ENCODE peak calls at places on chromosomes 16 and 17, in four cellular contexts. One of them, this sample, is unnamed.

GRCh38 chr17:47230864-47231263 is 21.7 kb downstream of the MYL4 start:
- DNase-seq in endothelial cell of umbilical vein: no peak
- DNase-seq in A549: no peak
- DNase-seq in WTC11: no peak
- DNase-seq in this sample: no peak

GRCh38 chr16:26569793-26570192 is 496.9 kb upstream of the C16orf82 start:
- DNase-seq in endothelial cell of umbilical vein: no peak
- DNase-seq in A549: peak; percentile 20
- DNase-seq in WTC11: peak; percentile 36
- DNase-seq in this sample: no peak

GRCh38 chr16:10871157-10871991 is 5.6 kb upstream of the CIITA start:
- DNase-seq in endothelial cell of umbilical vein: no peak
- DNase-seq in WTC11: no peak
- DNase-seq in A549: no peak
- DNase-seq in this sample: no peak

GRCh38 chr17:52419256-52419655 is 260.7 kb upstream of the CA10 start:
- DNase-seq in WTC11: no peak
- DNase-seq in endothelial cell of umbilical vein: no peak
- DNase-seq in A549: peak; percentile 3
- DNase-seq in this sample: no peak

GRCh38 chr17:19021622-19022083 is 17.1 kb upstream of the FAM83G start:
- DNase-seq in endothelial cell of umbilical vein: no peak
- DNase-seq in A549: no peak
- DNase-seq in WTC11: peak; percentile 75
- DNase-seq in this sample: peak; percentile 81

GRCh38 chr16:84604477-84605013 is 13.3 kb downstream of the COTL1 start:
- DNase-seq in WTC11: no peak
- DNase-seq in endothelial cell of umbilical vein: no peak
- DNase-seq in A549: no peak
- DNase-seq in this sample: no peak

GRCh38 chr16:84459517-84459894 is 45.0 kb downstream of the MEAK7 start:
- DNase-seq in WTC11: no peak
- DNase-seq in endothelial cell of umbilical vein: no peak
- DNase-seq in A549: no peak
- DNase-seq in this sample: no peak

GRCh38 chr17:50259484-50260324 is 14.6 kb upstream of the TMEM92 start:
- DNase-seq in A549: no peak
- DNase-seq in WTC11: no peak
- DNase-seq in endothelial cell of umbilical vein: no peak
- DNase-seq in this sample: no peak

GRCh38 chr17:16975266-16975651 is 3.3 kb upstream of the TNFRSF13B start:
- DNase-seq in WTC11: no peak
- DNase-seq in A549: no peak
- DNase-seq in endothelial cell of umbilical vein: no peak
- DNase-seq in this sample: peak; percentile 27

GRCh38 chr17:29579866-29580771 is 9.3 kb downstream of the GIT1 start:
- DNase-seq in endothelial cell of umbilical vein: peak; percentile 81
- DNase-seq in WTC11: peak; percentile 86
- DNase-seq in A549: peak; percentile 91
- DNase-seq in this sample: no peak

GRCh38 chr16:12201216-12201615 is 224.7 kb downstream of the SNX29 start:
- DNase-seq in WTC11: no peak
- DNase-seq in A549: no peak
- DNase-seq in endothelial cell of umbilical vein: no peak
- DNase-seq in this sample: no peak

GRCh38 chr16:85306071-85306792 is 194.0 kb upstream of the CIBAR2 start:
- DNase-seq in A549: peak; percentile 48
- DNase-seq in WTC11: no peak
- DNase-seq in endothelial cell of umbilical vein: peak; percentile 92
- DNase-seq in this sample: no peak

GRCh38 chr17:81391268-81391963 is 3.8 kb upstream of the BAHCC1 start:
- DNase-seq in A549: no peak
- DNase-seq in WTC11: no peak
- DNase-seq in endothelial cell of umbilical vein: no peak
- DNase-seq in this sample: peak; percentile 47

GRCh38 chr17:4900231-4901107 is 1.1 kb downstream of the C17orf107 start:
- DNase-seq in WTC11: peak; percentile 83
- DNase-seq in endothelial cell of umbilical vein: no peak
- DNase-seq in A549: no peak
- DNase-seq in this sample: no peak

GRCh38 chr16:57537596-57538234 is 1.3 kb upstream of the CCDC102A start:
- DNase-seq in WTC11: no peak
- DNase-seq in endothelial cell of umbilical vein: no peak
- DNase-seq in A549: no peak
- DNase-seq in this sample: no peak

DNA sequence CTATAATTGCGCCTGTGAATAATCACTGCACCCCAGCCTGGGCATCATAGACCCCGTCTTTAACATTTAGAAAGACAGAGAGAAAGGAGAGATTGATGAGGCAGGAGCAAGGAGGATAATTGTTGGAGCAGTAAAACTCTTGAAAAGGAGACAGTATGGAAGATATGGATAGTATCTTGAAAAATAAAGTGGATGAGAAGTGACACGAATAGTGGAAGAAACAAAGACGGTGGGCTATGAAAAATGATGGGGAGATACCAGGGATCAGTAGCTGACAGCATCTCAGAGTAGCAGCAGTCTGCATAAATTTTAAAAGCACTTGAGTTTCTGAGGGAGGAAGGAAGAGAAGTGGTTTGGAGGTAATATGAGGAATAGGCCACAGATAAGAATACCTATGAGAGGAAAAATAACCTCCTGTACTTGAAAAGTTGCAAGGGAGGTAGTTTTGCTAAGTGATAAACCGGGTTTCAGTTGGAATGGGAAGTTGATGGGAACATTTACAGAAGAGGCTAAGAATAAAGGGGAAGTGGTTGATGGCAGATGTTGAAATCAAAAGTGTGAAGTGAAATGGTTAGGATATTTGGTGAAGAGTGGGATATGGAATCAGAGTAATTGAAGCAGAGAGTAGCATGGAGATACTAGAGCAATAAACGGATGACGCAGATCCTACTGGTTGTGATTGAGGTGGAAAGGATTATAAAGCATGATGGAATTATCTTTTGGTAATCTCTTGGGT is 1.8 kb upstream of the PPM1D start:
- DNase-seq in endothelial cell of umbilical vein: no peak
- DNase-seq in WTC11: no peak
- DNase-seq in A549: no peak
- DNase-seq in this sample: no peak
- TF ChIP-seq MAX in endothelial cell of umbilical vein: no peak
- TF ChIP-seq MAX in WTC11: no peak
- TF ChIP-seq MAX in A549: no peak
- TF ChIP-seq MAX in this sample: no peak

GRCh38 chr17:10737168-10737622 is 7.4 kb upstream of the TMEM220 start:
- DNase-seq in A549: peak; percentile 92
- DNase-seq in WTC11: peak; percentile 60
- DNase-seq in endothelial cell of umbilical vein: peak; percentile 45
- DNase-seq in this sample: peak; percentile 66

GRCh38 chr17:10739341-10739905 is 9.6 kb upstream of the TMEM220 start:
- DNase-seq in endothelial cell of umbilical vein: no peak
- DNase-seq in A549: no peak
- DNase-seq in WTC11: no peak
- DNase-seq in this sample: no peak

GRCh38 chr17:10737786-10738185 is 8.0 kb upstream of the TMEM220 start:
- DNase-seq in endothelial cell of umbilical vein: no peak
- DNase-seq in A549: no peak
- DNase-seq in WTC11: no peak
- DNase-seq in this sample: no peak

GRCh38 chr17:10735821-10736220 is 6.0 kb upstream of the TMEM220 start:
- DNase-seq in A549: no peak
- DNase-seq in endothelial cell of umbilical vein: no peak
- DNase-seq in WTC11: no peak
- DNase-seq in this sample: no peak

DNA sequence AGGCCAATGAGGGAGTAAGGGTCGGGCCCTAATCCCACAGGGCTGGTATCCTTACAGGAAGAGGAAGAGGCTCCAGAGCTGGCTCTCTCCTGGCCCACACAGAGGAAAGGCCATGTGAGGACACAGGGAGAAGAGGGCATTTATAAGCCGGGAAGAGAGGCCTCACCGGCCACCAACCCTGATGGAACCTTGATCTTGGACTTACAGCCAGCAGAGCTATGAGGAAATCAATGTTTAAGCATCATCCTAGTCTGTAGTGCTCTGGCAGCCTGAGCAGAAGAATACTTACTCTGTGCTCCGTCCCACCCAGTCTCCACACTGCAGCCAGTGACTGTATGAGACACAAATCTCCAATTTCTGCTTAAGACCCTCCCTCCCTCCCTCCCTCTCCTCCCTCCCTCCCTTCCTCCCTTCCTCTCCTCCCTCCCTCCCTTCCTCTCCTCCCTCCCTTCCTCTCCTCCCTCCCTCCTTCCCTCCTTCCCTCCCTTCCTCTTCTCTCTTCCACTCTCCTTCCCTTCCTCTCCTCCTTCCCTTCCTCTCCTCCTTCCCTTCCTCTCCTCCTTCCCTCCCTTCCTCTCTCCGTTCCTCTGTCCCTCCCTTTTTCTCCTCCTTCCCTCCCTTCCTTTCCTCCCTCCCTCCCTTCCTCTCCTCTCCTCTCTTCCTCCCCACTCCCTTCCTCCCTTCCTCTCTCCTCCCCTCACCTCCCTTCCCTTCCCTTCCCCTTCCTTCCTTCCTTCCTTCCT is 8.9 kb upstream of the TMEM220 start:
- DNase-seq in A549: no peak
- DNase-seq in WTC11: no peak
- DNase-seq in endothelial cell of umbilical vein: no peak
- DNase-seq in this sample: no peak
- TF ChIP-seq MAX in A549: no peak
- TF ChIP-seq MAX in WTC11: no peak
- TF ChIP-seq MAX in endothelial cell of umbilical vein: no peak
- TF ChIP-seq MAX in this sample: no peak

DNA sequence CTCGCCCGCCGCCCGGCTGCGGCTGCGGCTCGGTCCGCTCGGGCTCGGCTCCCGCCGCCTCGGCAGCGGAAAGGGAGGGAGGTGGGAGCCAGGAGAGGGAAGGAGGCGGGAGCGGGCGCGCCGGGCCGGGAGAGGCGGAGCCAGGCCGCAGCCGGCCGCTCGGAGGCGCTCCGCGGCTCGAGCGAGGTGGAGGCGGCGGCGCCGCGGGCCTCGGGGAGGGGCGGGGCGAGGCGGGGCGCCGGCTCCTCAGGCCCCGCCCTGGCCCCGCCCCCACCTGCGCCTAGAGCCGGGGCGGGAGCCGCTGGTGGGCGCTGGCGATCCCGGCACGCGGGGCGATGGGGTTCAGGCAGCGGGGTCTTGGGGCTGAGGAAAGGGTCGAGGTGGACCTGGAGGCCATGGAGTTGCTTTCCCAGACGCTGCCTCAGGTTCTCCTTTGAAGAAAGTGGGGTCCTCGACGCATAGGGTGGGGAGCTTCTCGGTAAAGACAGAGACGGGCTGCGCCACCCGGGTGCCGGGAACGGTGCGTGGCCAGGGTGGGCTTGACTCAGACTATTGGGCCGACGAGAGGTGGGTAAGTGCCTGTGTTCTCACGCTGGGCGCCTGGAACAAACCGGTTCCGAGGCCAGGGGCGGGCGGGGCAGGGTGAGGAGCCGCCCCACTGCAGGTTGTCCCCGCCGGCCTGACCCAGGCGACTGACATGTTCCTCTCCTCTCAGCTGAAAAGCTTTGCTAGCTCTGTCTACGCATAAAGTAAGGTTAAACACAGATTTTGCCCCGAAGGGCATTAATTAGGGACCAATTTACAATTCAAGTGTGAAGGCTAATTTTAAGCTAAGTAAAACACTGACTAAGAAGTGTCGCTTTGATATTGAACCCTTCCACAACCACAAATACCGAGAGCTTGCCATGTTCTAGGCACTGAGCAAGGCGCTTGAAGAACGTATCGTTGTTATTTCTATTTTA is at the start of gene CMTM4:
- DNase-seq in WTC11: peak; percentile 87
- DNase-seq in endothelial cell of umbilical vein: peak; percentile 86
- DNase-seq in A549: peak; percentile 81
- DNase-seq in this sample: no peak
- TF ChIP-seq MAX in WTC11: peak; percentile 54
- TF ChIP-seq MAX in endothelial cell of umbilical vein: no peak
- TF ChIP-seq MAX in A549: peak; percentile 34
- TF ChIP-seq MAX in this sample: peak; percentile 67

GRCh38 chr17:58786586-58787295 is 31.1 kb downstream of the PPM1E start:
- DNase-seq in WTC11: no peak
- DNase-seq in endothelial cell of umbilical vein: peak; percentile 46
- DNase-seq in A549: peak; percentile 26
- DNase-seq in this sample: no peak
- TF ChIP-seq MAX in WTC11: no peak
- TF ChIP-seq MAX in endothelial cell of umbilical vein: no peak
- TF ChIP-seq MAX in A549: no peak
- TF ChIP-seq MAX in this sample: no peak

GRCh38 chr17:28271431-28271830 is 47.6 kb upstream of the TMEM97 start:
- DNase-seq in WTC11: no peak
- DNase-seq in A549: no peak
- DNase-seq in endothelial cell of umbilical vein: no peak
- DNase-seq in this sample: no peak

GRCh38 chr17:28270055-28270454 is 48.9 kb upstream of the TMEM97 start:
- DNase-seq in WTC11: no peak
- DNase-seq in endothelial cell of umbilical vein: no peak
- DNase-seq in A549: no peak
- DNase-seq in this sample: no peak

GRCh38 chr17:28274591-28275265 is 44.3 kb upstream of the TMEM97 start:
- DNase-seq in WTC11: no peak
- DNase-seq in endothelial cell of umbilical vein: no peak
- DNase-seq in A549: no peak
- DNase-seq in this sample: no peak

GRCh38 chr17:28270926-28271325 is 48.1 kb upstream of the TMEM97 start:
- DNase-seq in endothelial cell of umbilical vein: no peak
- DNase-seq in WTC11: no peak
- DNase-seq in A549: no peak
- DNase-seq in this sample: no peak

GRCh38 chr17:28272166-28272565 is 46.8 kb upstream of the TMEM97 start:
- DNase-seq in WTC11: no peak
- DNase-seq in A549: no peak
- DNase-seq in endothelial cell of umbilical vein: no peak
- DNase-seq in this sample: no peak
- TF ChIP-seq MAX in WTC11: no peak
- TF ChIP-seq MAX in A549: no peak
- TF ChIP-seq MAX in endothelial cell of umbilical vein: no peak
- TF ChIP-seq MAX in this sample: no peak

GRCh38 chr16:70692130-70692470 is 6.2 kb upstream of the MTSS2 start:
- DNase-seq in WTC11: no peak
- DNase-seq in endothelial cell of umbilical vein: no peak
- DNase-seq in A549: no peak
- DNase-seq in this sample: no peak
- TF ChIP-seq MAX in WTC11: no peak
- TF ChIP-seq MAX in endothelial cell of umbilical vein: no peak
- TF ChIP-seq MAX in A549: no peak
- TF ChIP-seq MAX in this sample: no peak

GRCh38 chr17:79949646-79950292 is 85.9 kb downstream of the TBC1D16 start:
- DNase-seq in WTC11: peak; percentile 82
- DNase-seq in endothelial cell of umbilical vein: no peak
- DNase-seq in A549: no peak
- DNase-seq in this sample: peak; percentile 76
- TF ChIP-seq MAX in WTC11: no peak
- TF ChIP-seq MAX in endothelial cell of umbilical vein: no peak
- TF ChIP-seq MAX in A549: no peak
- TF ChIP-seq MAX in this sample: peak; percentile 34

GRCh38 chr16:21169249-21169981 is 10.9 kb downstream of the LDAF1 start:
- DNase-seq in endothelial cell of umbilical vein: no peak
- DNase-seq in A549: no peak
- DNase-seq in WTC11: no peak
- DNase-seq in this sample: no peak
- TF ChIP-seq MAX in endothelial cell of umbilical vein: no peak
- TF ChIP-seq MAX in A549: no peak
- TF ChIP-seq MAX in WTC11: no peak
- TF ChIP-seq MAX in this sample: no peak

This sample was measured in H1.